ENCODE peak calls at places on chromosomes 1 and 21, in ten cellular contexts. T, N, D, M, I, C, O, S, K and P are unnamed samples.

GRCh38 chr1:150971583-150972416 is 2.8 kb downstream of the CERS2 start:
- DNase-seq in T (peak; percentile 58), N (peak; percentile 28), D (peak; percentile 75), M (peak; percentile 33), I (peak; percentile 26), C (no peak), O (no peak), S (no peak), K (no peak), P (no peak)

GRCh38 chr1:228282329-228283042 is 74.6 kb downstream of the OBSCN start:
- DNase-seq in T (no peak), N (peak; percentile 37), D (no peak), M (no peak), I (no peak), C (peak; percentile 36), O (no peak), S (no peak), K (no peak), P (peak; percentile 83)

GRCh38 chr1:92169161-92169560 is 48.6 kb upstream of the C1orf146 start:
- DNase-seq in T (no peak), N (no peak), D (no peak), M (no peak), I (no peak), C (no peak), O (no peak), S (no peak), K (no peak), P (no peak)

GRCh38 chr1:191320062-191320461 is 838.2 kb upstream of the RGS18 start:
- DNase-seq in T (no peak), N (no peak), D (no peak), M (peak; percentile 15), I (no peak), C (no peak), O (no peak), S (no peak), K (no peak), P (no peak)

GRCh38 chr1:15245593-15246325 is 1.3 kb upstream of the FHAD1 start:
- DNase-seq in T (no peak), N (no peak), D (no peak), M (no peak), I (peak; percentile 51), C (no peak), O (no peak), S (no peak), K (no peak), P (no peak)

GRCh38 chr1:156118175-156118868 is 3.8 kb downstream of the LMNA start:
- DNase-seq in T (no peak), N (peak; percentile 84), D (peak; percentile 86), M (no peak), I (peak; percentile 39), C (peak; percentile 72), O (no peak), S (no peak), K (peak; percentile 75), P (no peak)

GRCh38 chr1:232209357-232209756 is 420.6 kb downstream of the SIPA1L2 start:
- DNase-seq in T (no peak), N (no peak), D (no peak), M (no peak), I (no peak), C (no peak), O (no peak), S (no peak), K (no peak), P (no peak)

GRCh38 chr1:232150770-232151548 is 479.0 kb downstream of the SIPA1L2 start:
- DNase-seq in T (no peak), N (no peak), D (no peak), M (no peak), I (no peak), C (no peak), O (no peak), S (no peak), K (no peak), P (no peak)

GRCh38 chr21:44024895-44025353 is 12.8 kb downstream of the TRAPPC10 start:
- DNase-seq in T (peak; percentile 31), N (peak; percentile 70), D (peak; percentile 26), M (no peak), I (peak; percentile 58), C (peak; percentile 68), O (peak; percentile 80), S (no peak), K (peak; percentile 64), P (no peak)

GRCh38 chr21:41973861-41974751 is 20.3 kb upstream of the C2CD2 start:
- DNase-seq in T (no peak), N (peak; percentile 70), D (no peak), M (no peak), I (no peak), C (no peak), O (no peak), S (no peak), K (peak; percentile 59), P (no peak)

GRCh38 chr21:46060596-46061061 is 37.3 kb upstream of the COL6A2 start:
- DNase-seq in T (no peak), N (peak; percentile 84), D (peak; percentile 40), M (no peak), I (peak; percentile 82), C (peak; percentile 49), O (peak; percentile 99), S (peak; percentile 76), K (peak; percentile 75), P (peak; percentile 82)

GRCh38 chr1:18907021-18907913 is 4.9 kb upstream of the ALDH4A1 start:
- DNase-seq in T (peak; percentile 80), N (peak; percentile 69), D (peak; percentile 41), M (peak; percentile 61), I (peak; percentile 83), C (peak; percentile 73), O (peak; percentile 69), S (no peak), K (peak; percentile 53), P (no peak)

GRCh38 chr1:92442351-92442750 is 44.4 kb downstream of the GFI1 start:
- DNase-seq in T (no peak), N (no peak), D (no peak), M (no peak), I (no peak), C (no peak), O (no peak), S (no peak), K (no peak), P (no peak)

GRCh38 chr1:230745071-230745470 is 2.1 kb upstream of the CAPN9 start:
- DNase-seq in T (no peak), N (no peak), D (no peak), M (no peak), I (no peak), C (no peak), O (no peak), S (no peak), K (no peak), P (no peak)

GRCh38 chr1:86913399-86913895 is 479 bp downstream of the SELENOF start:
- DNase-seq in T (peak; percentile 45), N (peak; percentile 28), D (peak; percentile 64), M (peak; percentile 49), I (no peak), C (no peak), O (peak; percentile 63), S (no peak), K (no peak), P (peak; percentile 34)

GRCh38 chr1:207084701-207085180 is 3.9 kb upstream of the C4BPB start:
- DNase-seq in T (peak; percentile 78), N (peak; percentile 37), D (peak; percentile 65), M (peak; percentile 83), I (peak; percentile 48), C (no peak), O (peak; percentile 65), S (no peak), K (no peak), P (no peak)
- TF ChIP-seq CTCF in T (peak; percentile 69), N (peak; percentile 65), D (peak; percentile 32), M (peak; percentile 66), I (peak; percentile 37), C (peak; percentile 64), O (peak; percentile 59), S (peak; percentile 54), K (peak; percentile 75), P (no peak)

DNA sequence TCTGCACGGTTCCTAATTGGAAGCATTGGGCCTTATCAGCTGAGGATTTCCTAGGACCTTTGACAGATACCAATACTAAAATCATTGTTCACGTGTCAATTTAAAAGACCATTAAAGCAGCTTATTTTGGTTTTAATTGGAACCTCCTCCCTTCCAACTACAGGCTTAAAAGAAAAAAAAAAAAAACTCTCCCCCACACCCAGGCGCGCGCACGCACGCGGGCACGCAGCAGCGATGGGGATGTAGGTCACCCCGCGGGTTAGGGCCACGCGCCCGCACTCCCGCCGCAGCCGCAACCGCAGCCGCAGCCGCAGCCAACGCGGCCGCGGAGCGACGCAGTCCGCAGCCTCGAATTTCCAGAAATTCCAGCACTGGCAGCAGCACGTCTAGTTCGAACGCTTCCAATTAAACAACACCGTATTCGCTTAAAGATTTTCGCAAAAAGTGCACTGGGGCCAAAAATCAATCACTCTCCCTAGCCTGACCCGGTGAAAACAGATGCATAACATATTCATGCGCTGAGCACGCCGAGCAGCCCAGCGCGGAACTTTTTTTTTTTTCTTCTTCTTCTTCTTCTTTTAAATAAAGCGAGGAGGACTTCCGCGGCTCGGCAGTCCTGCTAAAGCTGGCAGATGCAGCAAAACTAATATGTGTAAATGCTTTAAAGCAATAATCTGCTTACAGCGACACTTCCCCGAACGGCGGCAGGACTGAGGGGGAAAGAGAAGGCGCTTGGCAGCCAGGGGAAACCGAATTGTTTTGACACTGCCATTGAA is 13.3 kb upstream of the BARHL2 start:
- DNase-seq in T (peak; percentile 72), N (no peak), D (no peak), M (no peak), I (no peak), C (no peak), O (peak; percentile 20), S (no peak), K (no peak), P (no peak)
- H3K4me3 ChIP-seq in T (peak overlapping the region; percentile 45), N (no peak overlapping the region), D (no peak overlapping the region), M (peak overlapping the region; percentile 19), I (no peak overlapping the region), C (peak overlapping the region; percentile 22), O (no peak overlapping the region), S (peak overlapping the region; percentile 49), K (peak overlapping the region; percentile 50), P (no peak overlapping the region)

GRCh38 chr1:72037745-72038343 is 244.5 kb downstream of the NEGR1 start:
- DNase-seq in T (peak; percentile 71), N (peak; percentile 20), D (peak; percentile 52), M (peak; percentile 75), I (peak; percentile 14), C (no peak), O (peak; percentile 50), S (no peak), K (no peak), P (no peak)
- TF ChIP-seq CTCF in T (peak; percentile 77), N (peak; percentile 62), D (no peak), M (peak; percentile 54), I (no peak), C (peak; percentile 49), O (peak; percentile 59), S (peak; percentile 34), K (peak; percentile 66), P (no peak)

DNA sequence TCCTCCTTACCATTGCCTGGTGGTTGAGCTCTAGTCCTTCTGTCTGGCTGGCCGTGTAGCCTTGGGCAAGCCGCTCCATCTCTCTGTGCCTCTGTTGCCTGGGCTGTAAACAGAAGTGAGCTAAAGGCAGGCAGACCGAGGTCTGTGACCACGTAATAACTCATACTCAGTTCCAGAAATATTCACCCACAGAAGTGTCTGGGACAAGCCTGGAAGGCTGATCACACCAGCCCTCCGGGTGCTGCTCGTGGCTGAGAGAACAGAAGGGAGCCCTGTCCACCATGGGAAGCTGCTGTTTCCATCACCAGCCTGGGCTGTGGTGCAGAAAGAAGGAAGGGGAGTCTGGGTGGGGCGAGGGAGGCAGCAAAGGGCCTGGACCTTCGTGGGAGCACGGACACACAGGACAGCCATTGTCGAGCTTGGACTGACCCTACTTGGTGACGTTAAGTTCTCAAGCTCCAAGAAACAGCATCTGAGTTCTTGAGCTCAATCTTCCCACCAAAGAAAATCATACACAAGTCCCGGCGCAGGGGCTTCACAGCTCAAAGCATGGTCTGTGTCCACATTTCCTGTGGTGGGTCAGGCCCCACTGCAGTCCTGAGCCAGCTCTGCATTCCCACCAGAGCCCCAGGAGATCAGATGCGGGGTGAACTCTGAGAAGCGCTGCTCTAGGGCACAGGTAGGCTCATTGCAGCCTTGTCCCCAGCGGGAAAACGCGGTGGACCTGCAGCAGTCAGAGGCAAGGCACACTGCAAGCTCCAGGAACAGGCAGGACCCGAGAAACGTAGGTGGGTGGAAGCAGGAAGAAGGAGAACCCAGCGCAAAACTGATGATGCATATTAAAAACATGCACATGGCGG is 61.8 kb downstream of the RUNX3 start:
- DNase-seq in T (no peak), N (no peak), D (no peak), M (no peak), I (no peak), C (no peak), O (no peak), S (no peak), K (no peak), P (peak; percentile 78)
- H3K4me3 ChIP-seq in T (no peak overlapping the region), N (no peak overlapping the region), D (no peak overlapping the region), M (no peak overlapping the region), I (no peak overlapping the region), C (no peak overlapping the region), O (no peak overlapping the region), S (no peak overlapping the region), K (no peak overlapping the region), P (no peak overlapping the region)